ENCODE peak calls at places on chromosomes 2 and 18, in seven cellular contexts. One of them, this sample, is unnamed.

GRCh38 chr18:29501952-29502351 is 1325.0 kb upstream of the CDH2 start:
- DNase-seq in mesendoderm: no peak
- DNase-seq in IMR-90: peak
- DNase-seq in trophoblast cell: no peak
- DNase-seq in mesenchymal stem cell: peak
- DNase-seq in H9: no peak
- DNase-seq in H1: no peak
- DNase-seq in this sample: no peak

GRCh38 chr18:35203001-35203553 is 37.8 kb upstream of the ZNF397 start:
- DNase-seq in mesendoderm: no peak
- DNase-seq in IMR-90: no peak
- DNase-seq in trophoblast cell: no peak
- DNase-seq in mesenchymal stem cell: peak
- DNase-seq in H9: no peak
- DNase-seq in H1: no peak
- DNase-seq in this sample: no peak

GRCh38 chr18:7904529-7904928 is 337.4 kb downstream of the PTPRM start:
- DNase-seq in mesendoderm: no peak
- DNase-seq in IMR-90: peak
- DNase-seq in trophoblast cell: no peak
- DNase-seq in mesenchymal stem cell: peak
- DNase-seq in H9: no peak
- DNase-seq in H1: no peak
- DNase-seq in this sample: no peak

GRCh38 chr2:40451926-40452605 is at the start of gene SLC8A1:
- DNase-seq in mesendoderm: peak
- DNase-seq in IMR-90: peak
- DNase-seq in trophoblast cell: no peak
- DNase-seq in mesenchymal stem cell: peak
- DNase-seq in H9: peak
- DNase-seq in H1: peak
- DNase-seq in this sample: peak

GRCh38 chr2:119536209-119536608 is 8.0 kb upstream of the CFAP221 start:
- DNase-seq in mesendoderm: no peak
- DNase-seq in IMR-90: no peak
- DNase-seq in trophoblast cell: no peak
- DNase-seq in mesenchymal stem cell: no peak
- DNase-seq in H9: no peak
- DNase-seq in H1: no peak
- DNase-seq in this sample: no peak

GRCh38 chr2:177682768-177683472 is 290.3 kb downstream of the AGPS start:
- DNase-seq in mesendoderm: no peak
- DNase-seq in IMR-90: no peak
- DNase-seq in trophoblast cell: no peak
- DNase-seq in mesenchymal stem cell: no peak
- DNase-seq in H9: no peak
- DNase-seq in H1: no peak
- DNase-seq in this sample: no peak

GRCh38 chr2:215876937-215877238 is 136.5 kb downstream of the MREG start:
- DNase-seq in mesendoderm: no peak
- DNase-seq in IMR-90: no peak
- DNase-seq in trophoblast cell: no peak
- DNase-seq in mesenchymal stem cell: no peak
- DNase-seq in H9: no peak
- DNase-seq in H1: no peak
- DNase-seq in this sample: no peak

GRCh38 chr2:780002-780401 is 102.8 kb upstream of the TMEM18 start:
- DNase-seq in mesendoderm: peak
- DNase-seq in IMR-90: no peak
- DNase-seq in trophoblast cell: no peak
- DNase-seq in mesenchymal stem cell: no peak
- DNase-seq in H9: no peak
- DNase-seq in H1: no peak
- DNase-seq in this sample: no peak

GRCh38 chr2:54575379-54575888 is 119.3 kb downstream of the SPTBN1 start:
- DNase-seq in mesendoderm: no peak
- DNase-seq in IMR-90: peak
- DNase-seq in trophoblast cell: peak
- DNase-seq in mesenchymal stem cell: peak
- DNase-seq in H9: no peak
- DNase-seq in H1: no peak
- DNase-seq in this sample: no peak

GRCh38 chr18:79493801-79494211 is 98.1 kb downstream of the NFATC1 start:
- DNase-seq in mesendoderm: no peak
- DNase-seq in IMR-90: no peak
- DNase-seq in trophoblast cell: no peak
- DNase-seq in mesenchymal stem cell: no peak
- DNase-seq in H9: no peak
- DNase-seq in H1: no peak
- DNase-seq in this sample: no peak

GRCh38 chr18:74083071-74083954 is 64.3 kb downstream of the FBXO15 start:
- DNase-seq in mesendoderm: no peak
- DNase-seq in IMR-90: no peak
- DNase-seq in trophoblast cell: no peak
- DNase-seq in mesenchymal stem cell: no peak
- DNase-seq in H9: no peak
- DNase-seq in H1: no peak
- DNase-seq in this sample: no peak

GRCh38 chr2:9703085-9703641 is 72.4 kb upstream of the YWHAQ start:
- DNase-seq in mesendoderm: peak
- DNase-seq in IMR-90: peak
- DNase-seq in trophoblast cell: no peak
- DNase-seq in mesenchymal stem cell: peak
- DNase-seq in H9: no peak
- DNase-seq in H1: no peak
- DNase-seq in this sample: no peak

GRCh38 chr2:165054667-165055066 is 99.3 kb upstream of the SLC38A11 start:
- DNase-seq in mesendoderm: no peak
- DNase-seq in IMR-90: no peak
- DNase-seq in trophoblast cell: no peak
- DNase-seq in mesenchymal stem cell: peak
- DNase-seq in H9: no peak
- DNase-seq in H1: no peak
- DNase-seq in this sample: no peak

GRCh38 chr2:8148260-8148880 is 533.5 kb upstream of the ID2 start:
- DNase-seq in mesendoderm: peak
- DNase-seq in IMR-90: peak
- DNase-seq in trophoblast cell: peak
- DNase-seq in mesenchymal stem cell: peak
- DNase-seq in H9: no peak
- DNase-seq in H1: no peak
- DNase-seq in this sample: no peak

GRCh38 chr2:44285237-44285636 is 10.0 kb downstream of the SLC3A1 start:
- DNase-seq in mesendoderm: no peak
- DNase-seq in IMR-90: no peak
- DNase-seq in trophoblast cell: no peak
- DNase-seq in mesenchymal stem cell: no peak
- DNase-seq in H9: no peak
- DNase-seq in H1: no peak
- DNase-seq in this sample: no peak
- H2AK5ac ChIP-seq in mesendoderm: no peak
- H2AK5ac ChIP-seq in IMR-90: no peak
- H2AK5ac ChIP-seq in trophoblast cell: no peak
- H2AK5ac ChIP-seq in mesenchymal stem cell: peak
- H2AK5ac ChIP-seq in H9: no peak
- H2AK5ac ChIP-seq in H1: no peak
- H2AK5ac ChIP-seq in this sample: no peak

DNA sequence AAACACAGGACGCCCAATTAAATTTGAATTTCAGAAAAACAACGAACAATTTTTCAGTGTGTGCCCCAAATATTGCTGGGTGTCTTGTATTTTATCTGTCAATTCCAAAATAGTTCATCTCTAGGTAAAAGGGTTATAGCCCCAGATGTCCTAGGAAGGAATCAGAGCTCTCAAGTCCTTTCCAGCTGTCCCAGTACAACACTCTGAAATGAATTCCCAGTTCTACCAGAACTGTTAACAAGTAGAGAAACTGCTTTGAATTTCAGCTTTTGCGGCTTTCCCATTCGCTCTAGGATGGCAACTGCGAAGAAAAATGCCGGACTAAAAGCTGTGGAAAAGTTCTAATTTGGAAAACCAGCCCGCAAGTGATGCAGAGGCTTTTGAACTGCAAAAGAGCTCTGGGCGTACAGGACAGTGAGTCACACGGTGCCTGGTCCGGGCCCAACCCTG is 497 bp upstream of the GIGYF2 start:
- DNase-seq in mesendoderm: no peak
- DNase-seq in IMR-90: no peak
- DNase-seq in trophoblast cell: no peak
- DNase-seq in mesenchymal stem cell: no peak
- DNase-seq in H9: no peak
- DNase-seq in H1: no peak
- DNase-seq in this sample: no peak
- H3K9ac ChIP-seq in mesendoderm: peak
- H3K9ac ChIP-seq in IMR-90: peak
- H3K9ac ChIP-seq in trophoblast cell: peak
- H3K9ac ChIP-seq in mesenchymal stem cell: peak
- H3K9ac ChIP-seq in H9: no peak
- H3K9ac ChIP-seq in H1: no peak
- H3K9ac ChIP-seq in this sample: no peak

DNA sequence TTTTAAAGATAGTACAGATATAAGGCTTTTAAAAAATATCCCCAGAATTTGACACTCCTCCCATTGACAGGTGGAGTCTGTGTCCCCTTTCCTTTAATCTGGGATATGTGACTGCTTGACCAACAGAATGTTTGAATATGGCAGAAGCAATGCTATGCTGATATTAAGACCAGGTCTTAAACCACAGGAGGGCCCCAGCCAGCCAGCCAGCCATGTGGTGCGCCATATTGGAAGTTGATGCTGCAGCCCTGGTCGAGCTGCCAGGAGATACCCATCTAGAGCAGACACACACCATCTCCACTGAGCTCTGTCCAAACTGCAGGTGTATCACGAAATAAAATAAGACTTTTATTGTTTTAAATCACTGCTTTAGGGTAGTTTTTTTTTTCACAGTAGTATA is 122.3 kb upstream of the CAB39 start:
- DNase-seq in mesendoderm: no peak
- DNase-seq in IMR-90: no peak
- DNase-seq in trophoblast cell: no peak
- DNase-seq in mesenchymal stem cell: no peak
- DNase-seq in H9: no peak
- DNase-seq in H1: no peak
- DNase-seq in this sample: no peak
- H3K4me2 ChIP-seq in mesendoderm: no peak
- H3K4me2 ChIP-seq in IMR-90: no peak
- H3K4me2 ChIP-seq in trophoblast cell: no peak
- H3K4me2 ChIP-seq in mesenchymal stem cell: no peak
- H3K4me2 ChIP-seq in H9: no peak
- H3K4me2 ChIP-seq in H1: no peak
- H3K4me2 ChIP-seq in this sample: no peak

GRCh38 chr18:24293254-24293653 is 104.4 kb downstream of the OSBPL1A start:
- DNase-seq in mesendoderm: peak
- DNase-seq in IMR-90: no peak
- DNase-seq in trophoblast cell: no peak
- DNase-seq in mesenchymal stem cell: no peak
- DNase-seq in H9: peak
- DNase-seq in H1: peak
- DNase-seq in this sample: no peak
- H2AK5ac ChIP-seq in mesendoderm: no peak
- H2AK5ac ChIP-seq in IMR-90: no peak
- H2AK5ac ChIP-seq in trophoblast cell: no peak
- H2AK5ac ChIP-seq in mesenchymal stem cell: no peak
- H2AK5ac ChIP-seq in H9: no peak
- H2AK5ac ChIP-seq in H1: no peak
- H2AK5ac ChIP-seq in this sample: no peak

GRCh38 chr2:207160115-207160514 is 5.6 kb downstream of the KLF7 start:
- DNase-seq in mesendoderm: no peak
- DNase-seq in IMR-90: peak
- DNase-seq in trophoblast cell: no peak
- DNase-seq in mesenchymal stem cell: no peak
- DNase-seq in H9: no peak
- DNase-seq in H1: no peak
- DNase-seq in this sample: no peak

GRCh38 chr2:207162319-207162718 is 3.4 kb downstream of the KLF7 start:
- DNase-seq in mesendoderm: no peak
- DNase-seq in IMR-90: no peak
- DNase-seq in trophoblast cell: no peak
- DNase-seq in mesenchymal stem cell: peak
- DNase-seq in H9: no peak
- DNase-seq in H1: no peak
- DNase-seq in this sample: no peak

GRCh38 chr2:207161247-207161646 is 4.5 kb downstream of the KLF7 start:
- DNase-seq in mesendoderm: no peak
- DNase-seq in IMR-90: no peak
- DNase-seq in trophoblast cell: no peak
- DNase-seq in mesenchymal stem cell: no peak
- DNase-seq in H9: no peak
- DNase-seq in H1: no peak
- DNase-seq in this sample: no peak

GRCh38 chr2:207163053-207163814 is 2.5 kb downstream of the KLF7 start:
- DNase-seq in mesendoderm: peak
- DNase-seq in IMR-90: peak
- DNase-seq in trophoblast cell: peak
- DNase-seq in mesenchymal stem cell: peak
- DNase-seq in H9: no peak
- DNase-seq in H1: no peak
- DNase-seq in this sample: no peak

GRCh38 chr2:207161724-207162123 is 4.0 kb downstream of the KLF7 start:
- DNase-seq in mesendoderm: no peak
- DNase-seq in IMR-90: peak
- DNase-seq in trophoblast cell: no peak
- DNase-seq in mesenchymal stem cell: no peak
- DNase-seq in H9: no peak
- DNase-seq in H1: no peak
- DNase-seq in this sample: no peak
- H3K9ac ChIP-seq in mesendoderm: peak
- H3K9ac ChIP-seq in IMR-90: peak
- H3K9ac ChIP-seq in trophoblast cell: no peak
- H3K9ac ChIP-seq in mesenchymal stem cell: peak
- H3K9ac ChIP-seq in H9: no peak
- H3K9ac ChIP-seq in H1: no peak
- H3K9ac ChIP-seq in this sample: no peak

GRCh38 chr18:3401669-3402620 is 48.0 kb upstream of the TGIF1 start:
- DNase-seq in mesendoderm: no peak
- DNase-seq in IMR-90: no peak
- DNase-seq in trophoblast cell: no peak
- DNase-seq in mesenchymal stem cell: no peak
- DNase-seq in H9: no peak
- DNase-seq in H1: no peak
- DNase-seq in this sample: no peak
- H3K4me2 ChIP-seq in mesendoderm: no peak
- H3K4me2 ChIP-seq in IMR-90: no peak
- H3K4me2 ChIP-seq in trophoblast cell: no peak
- H3K4me2 ChIP-seq in mesenchymal stem cell: no peak
- H3K4me2 ChIP-seq in H9: no peak
- H3K4me2 ChIP-seq in H1: no peak
- H3K4me2 ChIP-seq in this sample: no peak

GRCh38 chr2:176682278-176682677 is 413.0 kb downstream of the MTX2 start:
- DNase-seq in mesendoderm: no peak
- DNase-seq in IMR-90: no peak
- DNase-seq in trophoblast cell: no peak
- DNase-seq in mesenchymal stem cell: peak
- DNase-seq in H9: no peak
- DNase-seq in H1: no peak
- DNase-seq in this sample: no peak
- H2AK5ac ChIP-seq in mesendoderm: no peak
- H2AK5ac ChIP-seq in IMR-90: no peak
- H2AK5ac ChIP-seq in trophoblast cell: no peak
- H2AK5ac ChIP-seq in mesenchymal stem cell: no peak
- H2AK5ac ChIP-seq in H9: no peak
- H2AK5ac ChIP-seq in H1: no peak
- H2AK5ac ChIP-seq in this sample: no peak

GRCh38 chr2:143807192-143807591 is 678.0 kb downstream of the ARHGAP15 start:
- DNase-seq in mesendoderm: no peak
- DNase-seq in IMR-90: peak
- DNase-seq in trophoblast cell: no peak
- DNase-seq in mesenchymal stem cell: no peak
- DNase-seq in H9: no peak
- DNase-seq in H1: no peak
- DNase-seq in this sample: no peak
- H3K9ac ChIP-seq in mesendoderm: no peak
- H3K9ac ChIP-seq in IMR-90: no peak
- H3K9ac ChIP-seq in trophoblast cell: no peak
- H3K9ac ChIP-seq in mesenchymal stem cell: no peak
- H3K9ac ChIP-seq in H9: no peak
- H3K9ac ChIP-seq in H1: no peak
- H3K9ac ChIP-seq in this sample: no peak

This sample was measured in neuronal stem cell.